ENCODE peak calls at places on chromosomes 7 and 10, in seven cellular contexts. Z, O, E, W, N, J and U are unnamed samples.

GRCh38 chr7:100156331-100157068 is 2.0 kb downstream of the TRAPPC14 start:
- DNase-seq in W (no peak), N (no peak), J (peak; percentile 40), Z (no peak), E (no peak), O (no peak), U (no peak)

GRCh38 chr10:101044117-101044516 is 13.1 kb downstream of the SFXN3 start:
- DNase-seq in O (no peak), J (no peak), Z (no peak), N (no peak), W (no peak), E (no peak), U (no peak)

GRCh38 chr10:3169738-3170137 is 2.8 kb downstream of the PITRM1 start:
- DNase-seq in W (no peak), N (no peak), E (no peak), O (no peak), J (no peak), Z (no peak), U (no peak)

GRCh38 chr7:24727165-24728120 is 29.8 kb downstream of the GSDME start:
- DNase-seq in N (no peak), O (no peak), W (no peak), J (no peak), E (no peak), Z (no peak), U (peak; percentile 89)

GRCh38 chr7:35331730-35332678 is 78.1 kb upstream of the TBX20 start:
- DNase-seq in W (no peak), J (no peak), O (no peak), E (no peak), Z (no peak), N (peak; percentile 37), U (peak; percentile 91)

GRCh38 chr10:27251554-27251953 is 11.0 kb upstream of the ACBD5 start:
- DNase-seq in Z (no peak), E (no peak), O (no peak), J (no peak), W (no peak), N (peak; percentile 53), U (no peak)

GRCh38 chr7:75957021-75957736 is 37.2 kb downstream of the TMEM120A start:
- DNase-seq in O (peak; percentile 83), E (peak; percentile 57), J (no peak), Z (no peak), N (no peak), W (no peak), U (no peak)

GRCh38 chr7:35386082-35386815 is 132.3 kb upstream of the TBX20 start:
- DNase-seq in E (no peak), W (no peak), Z (no peak), O (no peak), N (no peak), J (no peak), U (no peak)

GRCh38 chr10:112558476-112559166 is 111.6 kb downstream of the VTI1A start:
- DNase-seq in N (no peak), Z (no peak), J (no peak), O (no peak), E (no peak), W (no peak), U (no peak)

GRCh38 chr7:116236020-116236630 is 25.8 kb downstream of the TES start:
- DNase-seq in Z (no peak), O (peak; percentile 48), W (no peak), J (peak; percentile 35), E (peak; percentile 58), N (no peak), U (no peak)

GRCh38 chr7:13850185-13850752 is 139.2 kb downstream of the ETV1 start:
- DNase-seq in N (no peak), O (peak; percentile 11), Z (no peak), E (no peak), W (no peak), J (peak; percentile 25), U (no peak)

GRCh38 chr10:103569877-103570276 is 76.4 kb downstream of the NEURL1 start:
- DNase-seq in O (no peak), Z (no peak), W (no peak), J (no peak), E (no peak), N (no peak), U (no peak)

GRCh38 chr7:29091121-29091601 is 55.2 kb downstream of the CPVL start:
- DNase-seq in E (peak; percentile 44), J (peak; percentile 41), N (no peak), O (no peak), Z (no peak), W (no peak), U (no peak)

GRCh38 chr10:103645141-103646054 is 151.9 kb downstream of the NEURL1 start:
- DNase-seq in J (no peak), N (no peak), Z (peak; percentile 81), O (peak; percentile 59), W (peak; percentile 86), E (peak; percentile 43), U (peak; percentile 96)

GRCh38 chr7:36795451-36796021 is 71.2 kb upstream of the AOAH start:
- DNase-seq in J (no peak), W (no peak), O (no peak), N (no peak), E (no peak), Z (no peak), U (no peak)

GRCh38 chr10:96077181-96077580 is 33.8 kb downstream of the CCNJ start:
- DNase-seq in Z (no peak), E (no peak), N (no peak), W (no peak), O (no peak), J (no peak), U (no peak)

GRCh38 chr10:126376956-126377355 is 11.3 kb downstream of the ADAM12 start:
- DNase-seq in N (no peak), Z (no peak), J (no peak), W (no peak), O (no peak), E (no peak), U (no peak)

GRCh38 chr7:157302314-157302711 is 34.5 kb upstream of the DNAJB6 start:
- DNase-seq in J (peak; percentile 49), N (peak; percentile 75), O (peak; percentile 67), E (peak; percentile 56), Z (no peak), W (peak; percentile 76), U (no peak)

GRCh38 chr7:74429153-74429747 is 24.5 kb upstream of the GTF2IRD1 start:
- DNase-seq in J (peak; percentile 36), E (no peak), W (peak; percentile 48), N (no peak), Z (no peak), O (no peak), U (no peak)

GRCh38 chr10:98074315-98074911 is 44.0 kb upstream of the CRTAC1 start:
- DNase-seq in J (no peak), Z (no peak), W (no peak), E (no peak), N (no peak), O (no peak), U (no peak)

GRCh38 chr10:112678581-112678980 is 231.6 kb downstream of the VTI1A start:
- DNase-seq in W (no peak), N (no peak), J (no peak), O (no peak), Z (no peak), E (no peak), U (no peak)

GRCh38 chr10:70052462-70053211 is at the start of gene MACROH2A2:
- DNase-seq in W (peak; percentile 79), Z (no peak), N (peak; percentile 86), J (peak; percentile 89), E (peak; percentile 43), O (peak; percentile 62), U (peak; percentile 93)

GRCh38 chr7:18356195-18356645 is 139.3 kb upstream of the HDAC9 start:
- DNase-seq in O (no peak), N (no peak), E (no peak), J (peak; percentile 34), Z (no peak), W (no peak), U (no peak)
- H3K27ac ChIP-seq in O (peak overlapping the region; percentile 46), N (no peak overlapping the region), E (no peak overlapping the region), J (peak overlapping the region; percentile 48), Z (no peak overlapping the region), W (no peak overlapping the region), U (no peak overlapping the region)

DNA sequence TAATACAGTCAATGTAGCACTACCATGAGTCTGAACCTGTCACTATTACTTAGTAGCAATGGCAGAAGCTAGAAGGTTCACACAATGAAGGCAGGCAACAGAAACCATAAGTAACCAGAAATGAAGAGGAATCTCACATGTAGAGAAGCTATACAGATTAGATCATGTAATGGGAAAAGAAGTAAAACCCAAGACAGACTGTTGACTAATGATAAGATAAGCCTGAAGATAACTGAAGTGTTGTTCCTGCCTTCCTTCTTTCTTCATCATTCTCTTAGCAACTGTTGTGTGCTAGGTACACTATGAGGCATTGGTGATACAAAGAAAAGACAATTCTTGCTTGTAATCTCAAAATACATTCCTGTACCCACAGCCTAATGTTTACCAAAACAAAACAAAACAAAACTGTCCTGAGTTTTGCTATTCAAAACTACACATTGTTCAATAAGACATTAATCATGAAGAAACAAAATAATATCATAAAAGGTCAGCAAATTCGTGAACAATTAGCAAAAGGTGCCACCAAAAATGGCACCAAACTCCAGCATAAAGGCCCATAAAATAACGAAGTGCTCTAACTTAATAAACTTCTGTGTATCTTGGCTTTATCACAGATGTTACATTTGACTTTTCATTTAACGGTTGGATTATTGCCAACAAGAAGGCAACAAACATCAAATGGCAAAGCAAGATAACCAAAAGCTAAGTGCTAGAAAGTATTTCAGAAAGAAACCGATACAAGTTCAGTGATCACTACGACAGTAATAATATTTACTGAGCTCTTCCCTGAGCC is 27.1 kb downstream of the ZNF800 start:
- DNase-seq in Z (no peak), O (no peak), E (no peak), W (no peak), N (no peak), J (no peak), U (no peak)
- TF ChIP-seq EP300 in Z (no peak), O (no peak), E (no peak), W (no peak), N (no peak), J (no peak), U (no peak)

DNA sequence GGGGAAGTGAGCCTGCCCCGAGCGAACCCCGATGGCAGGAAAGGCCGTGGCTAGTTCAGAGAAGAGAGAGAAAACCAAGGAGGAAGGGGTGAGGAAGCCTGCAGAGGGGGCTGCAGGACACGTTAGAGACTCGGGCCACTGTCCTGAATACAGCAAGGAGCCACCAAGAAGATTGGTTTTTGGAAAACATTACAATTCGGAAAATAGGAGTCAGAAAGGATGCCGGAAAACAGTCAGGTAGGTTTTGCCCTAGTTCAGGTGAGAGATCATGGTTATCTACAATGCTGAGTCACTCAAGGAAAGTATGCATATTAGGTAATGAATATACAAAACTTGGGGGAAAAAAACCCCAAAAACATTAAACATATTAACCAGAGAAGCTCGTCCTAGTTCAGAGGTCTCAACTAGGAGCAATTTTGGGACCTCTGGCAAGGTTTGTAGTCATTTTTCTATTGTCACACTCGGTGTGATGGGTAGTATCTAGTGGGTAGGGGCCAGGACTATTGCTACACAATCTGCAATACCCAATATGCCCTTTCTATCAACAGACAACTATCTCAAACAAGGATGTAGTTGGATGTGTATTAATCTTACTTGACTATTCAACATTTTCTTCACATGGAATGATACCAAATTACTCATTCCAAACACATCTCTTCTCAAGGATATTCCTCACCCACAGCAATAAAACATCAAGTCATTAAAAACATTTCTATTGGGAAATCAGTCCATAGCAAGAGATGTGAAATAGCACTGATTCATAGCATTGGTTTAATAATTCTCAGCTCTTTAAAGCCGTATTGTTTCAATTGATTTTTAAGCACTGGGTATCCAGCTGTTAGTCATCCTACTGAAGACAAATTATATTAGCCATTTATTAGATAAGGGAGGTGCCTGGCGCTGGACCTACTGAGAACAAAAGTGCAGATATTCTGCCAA is 74.4 kb upstream of the RSU1 start:
- DNase-seq in E (peak; percentile 29), Z (peak; percentile 78), W (peak; percentile 84), O (peak; percentile 47), J (peak; percentile 25), N (no peak), U (no peak)
- TF ChIP-seq POLR2AphosphoS5 in E (no peak), Z (no peak), W (peak; percentile 46), O (peak; percentile 6), J (peak; percentile 95), N (no peak), U (peak; percentile 38)

GRCh38 chr7:22433710-22434460 is 66.1 kb downstream of the STEAP1B start:
- DNase-seq in Z (no peak), J (no peak), W (no peak), N (no peak), O (no peak), E (no peak), U (peak; percentile 84)
- H3K27ac ChIP-seq in Z (peak overlapping the region; percentile 78), J (no peak overlapping the region), W (no peak overlapping the region), N (peak overlapping the region; percentile 27), O (no peak overlapping the region), E (no peak overlapping the region), U (no peak overlapping the region)